ENCODE peak calls at places on chromosomes 5 and 9, in five cellular contexts. F, M, A, B and V are unnamed samples.

GRCh38 chr9:132235894-132236661 is 74.2 kb downstream of the NTNG2 start:
- DNase-seq in A (peak), B (peak), M (peak), F (peak), V (peak)

GRCh38 chr9:32427111-32427873 is 42.8 kb downstream of the ACO1 start:
- DNase-seq in B (no peak), M (peak), A (no peak), F (no peak), V (no peak)

GRCh38 chr5:37710965-37711364 is 128.9 kb downstream of the GDNF start:
- DNase-seq in M (no peak), B (no peak), F (no peak), A (peak), V (no peak)

GRCh38 chr5:122882836-122883235 is 37.4 kb downstream of the SNX24 start:
- DNase-seq in F (no peak), A (no peak), M (no peak), B (no peak), V (no peak)

GRCh38 chr5:95923918-95924559 is 37.6 kb downstream of the ELL2 start:
- DNase-seq in A (no peak), B (no peak), F (no peak), M (no peak), V (no peak)

GRCh38 chr5:90434116-90434714 is 24.7 kb upstream of the CETN3 start:
- DNase-seq in M (peak), B (no peak), F (no peak), A (peak), V (no peak)

GRCh38 chr9:34185778-34186551 is 7.1 kb downstream of the UBAP1 start:
- DNase-seq in M (no peak), F (peak), A (no peak), B (no peak), V (no peak)

GRCh38 chr5:111143910-111144309 is 51.8 kb downstream of the WDR36 start:
- DNase-seq in A (peak), B (no peak), F (no peak), M (peak), V (no peak)

GRCh38 chr5:92543246-92543645 is 1037.8 kb downstream of the NR2F1-AS1 start:
- DNase-seq in M (no peak), F (no peak), B (no peak), A (no peak), V (no peak)

GRCh38 chr9:127360205-127360604 is 36.8 kb upstream of the SLC2A8 start:
- DNase-seq in B (no peak), A (no peak), F (no peak), M (no peak), V (no peak)

GRCh38 chr9:127361561-127361960 is 35.4 kb upstream of the SLC2A8 start:
- DNase-seq in M (no peak), A (no peak), B (no peak), F (peak), V (no peak)

GRCh38 chr9:127362829-127363228 is 34.1 kb upstream of the SLC2A8 start:
- DNase-seq in F (no peak), B (no peak), A (no peak), M (no peak), V (no peak)

GRCh38 chr9:127358770-127359169 is 38.2 kb upstream of the SLC2A8 start:
- DNase-seq in B (no peak), F (no peak), M (no peak), A (no peak), V (no peak)

GRCh38 chr9:127360829-127361228 is 36.1 kb upstream of the SLC2A8 start:
- DNase-seq in A (peak), M (no peak), B (no peak), F (peak), V (no peak)
- TF ChIP-seq CTCF in A (peak), M (peak), B (peak), F (no peak), V (no peak)

GRCh38 chr9:5437254-5438216 is at the start of gene PLGRKT:
- DNase-seq in F (peak), M (peak), B (peak), A (peak), V (peak)
- TF ChIP-seq CTCF in F (no peak), M (peak), B (peak), A (peak), V (no peak)

GRCh38 chr5:135097390-135097789 is 63.4 kb upstream of the PITX1 start:
- DNase-seq in M (no peak), B (no peak), A (no peak), F (no peak), V (no peak)

GRCh38 chr5:135095871-135096270 is 61.8 kb upstream of the PITX1 start:
- DNase-seq in B (no peak), A (no peak), M (peak), F (no peak), V (no peak)

GRCh38 chr5:135092476-135092875 is 58.4 kb upstream of the PITX1 start:
- DNase-seq in B (no peak), A (no peak), M (peak), F (no peak), V (no peak)

GRCh38 chr5:135094339-135095051 is 60.5 kb upstream of the PITX1 start:
- DNase-seq in M (peak), A (no peak), F (no peak), B (no peak), V (no peak)

DNA sequence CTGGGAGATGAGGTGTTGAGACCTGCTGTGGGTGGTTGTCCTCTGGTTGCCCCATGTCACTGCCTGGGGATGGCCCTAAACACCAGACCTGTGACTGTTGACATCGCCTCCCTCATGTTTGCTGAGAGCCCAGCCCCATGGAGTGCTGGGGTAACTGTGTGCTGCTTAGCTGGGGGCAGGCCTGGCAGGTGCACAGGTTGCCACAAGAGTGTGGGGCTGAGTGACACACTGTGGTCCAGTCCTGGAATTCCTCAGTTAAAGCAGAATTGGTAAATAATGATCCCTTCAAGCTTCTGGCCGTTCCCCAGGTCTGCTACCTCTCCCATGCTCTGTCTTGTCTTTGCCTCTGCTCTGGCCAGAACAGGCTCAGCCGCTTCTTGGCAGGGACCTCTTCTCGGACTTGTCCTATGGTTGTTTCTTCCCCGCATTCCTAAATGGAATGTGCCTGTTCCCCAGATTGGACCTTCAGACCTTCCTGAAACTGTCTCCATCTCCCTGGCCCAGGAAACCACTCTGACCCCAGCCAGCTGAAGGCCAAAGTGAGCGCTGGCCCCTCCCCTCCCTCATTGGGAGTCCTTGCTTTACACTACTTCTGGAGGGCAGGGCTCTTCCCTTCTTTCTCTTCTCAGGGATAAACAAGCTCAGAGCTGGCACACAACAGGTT is 61.2 kb upstream of the PITX1 start:
- DNase-seq in F (no peak), M (peak), B (no peak), A (no peak), V (no peak)
- TF ChIP-seq CTCF in F (no peak), M (no peak), B (no peak), A (no peak), V (no peak)

GRCh38 chr9:74609671-74610416 is 112.7 kb downstream of the RORB start:
- DNase-seq in A (no peak), M (no peak), B (no peak), F (no peak), V (no peak)
- TF ChIP-seq CTCF in A (no peak), M (peak), B (no peak), F (no peak), V (no peak)